ENCODE peak calls at places on chromosomes 7 and 10, in six cellular contexts. G, D, F, T, I and V are unnamed samples.

GRCh38 chr7:137572071-137572784 is 228.7 kb upstream of the PTN start:
- DNase-seq in G (no peak), D (no peak), F (peak), T (no peak), I (no peak), V (no peak)

GRCh38 chr7:117825132-117825531 is 48.1 kb downstream of the CTTNBP2 start:
- DNase-seq in G (no peak), D (no peak), F (peak), T (no peak), I (no peak), V (no peak)

GRCh38 chr7:136654406-136654805 is 214.0 kb upstream of the CHRM2 start:
- DNase-seq in G (no peak), D (no peak), F (peak), T (no peak), I (no peak), V (no peak)

GRCh38 chr10:44437837-44438752 is 53.2 kb upstream of the CXCL12 start:
- DNase-seq in G (no peak), D (no peak), F (no peak), T (no peak), I (no peak), V (no peak)

GRCh38 chr10:119199231-119199992 is 8.0 kb upstream of the GRK5 start:
- DNase-seq in G (peak), D (peak), F (peak), T (peak), I (peak), V (peak)

GRCh38 chr7:7868245-7868899 is 100.2 kb upstream of the GLCCI1 start:
- DNase-seq in G (no peak), D (no peak), F (no peak), T (no peak), I (no peak), V (peak)

GRCh38 chr10:77834943-77835668 is 91.4 kb downstream of the DLG5 start:
- DNase-seq in G (no peak), D (no peak), F (no peak), T (no peak), I (no peak), V (no peak)

GRCh38 chr10:33291053-33291592 is 43.3 kb downstream of the NRP1 start:
- DNase-seq in G (peak), D (no peak), F (peak), T (no peak), I (no peak), V (no peak)

GRCh38 chr7:64793106-64793755 is 997 bp upstream of the ZNF138 start:
- DNase-seq in G (no peak), D (no peak), F (peak), T (no peak), I (no peak), V (no peak)

GRCh38 chr7:157653827-157654207 is 317.0 kb downstream of the DNAJB6 start:
- DNase-seq in G (no peak), D (no peak), F (no peak), T (no peak), I (no peak), V (no peak)

GRCh38 chr10:93390691-93391090 is 91.4 kb downstream of the MYOF start:
- DNase-seq in G (no peak), D (no peak), F (peak), T (no peak), I (no peak), V (no peak)

GRCh38 chr10:7260912-7261700 is 149.7 kb downstream of the SFMBT2 start:
- DNase-seq in G (peak), D (no peak), F (peak), T (no peak), I (no peak), V (no peak)

GRCh38 chr10:91907914-91908357 is 1.4 kb downstream of the FGFBP3 start:
- DNase-seq in G (no peak), D (no peak), F (peak), T (no peak), I (no peak), V (no peak)

GRCh38 chr10:79938728-79939380 is 10.1 kb downstream of the SFTPD start:
- DNase-seq in G (no peak), D (no peak), F (no peak), T (no peak), I (peak), V (peak)

GRCh38 chr10:63986536-63986935 is 465.3 kb downstream of the REEP3 start:
- DNase-seq in G (no peak), D (no peak), F (no peak), T (no peak), I (no peak), V (no peak)

GRCh38 chr10:49571419-49571818 is 32.5 kb upstream of the ERCC6 start:
- DNase-seq in G (no peak), D (no peak), F (peak), T (no peak), I (peak), V (no peak)

GRCh38 chr10:24571870-24572450 is 151.7 kb downstream of the ARHGAP21 start:
- DNase-seq in G (no peak), D (no peak), F (no peak), T (no peak), I (no peak), V (no peak)

GRCh38 chr7:45923290-45923689 is 2.2 kb upstream of the IGFBP3 start:
- DNase-seq in G (peak), D (peak), F (peak), T (no peak), I (peak), V (peak)

GRCh38 chr10:8049151-8049873 is 5.2 kb upstream of the GATA3 start:
- DNase-seq in G (no peak), D (no peak), F (no peak), T (no peak), I (no peak), V (no peak)

GRCh38 chr10:89915021-89915420 is 213.6 kb downstream of the KIF20B start:
- DNase-seq in G (no peak), D (no peak), F (peak), T (no peak), I (no peak), V (no peak)

GRCh38 chr10:122551450-122551849 is 9.1 kb upstream of the DMBT1 start:
- DNase-seq in G (no peak), D (peak), F (no peak), T (no peak), I (peak), V (peak)

GRCh38 chr7:135321556-135321955 is 87.9 kb downstream of the STRA8 start:
- DNase-seq in G (peak), D (no peak), F (peak), T (no peak), I (no peak), V (no peak)

GRCh38 chr7:107398161-107398560 is 71.7 kb upstream of the GPR22 start:
- DNase-seq in G (no peak), D (no peak), F (no peak), T (no peak), I (no peak), V (no peak)

GRCh38 chr10:112738586-112739218 is 211.3 kb upstream of the TCF7L2 start:
- DNase-seq in G (no peak), D (no peak), F (peak), T (no peak), I (no peak), V (no peak)

GRCh38 chr7:90530263-90530662 is 60.8 kb downstream of the PTTG1IP2 start:
- DNase-seq in G (peak), D (no peak), F (peak), T (no peak), I (no peak), V (no peak)

GRCh38 chr7:153091477-153091876 is 331.9 kb downstream of the ACTR3B start:
- DNase-seq in G (no peak), D (no peak), F (no peak), T (no peak), I (no peak), V (no peak)

GRCh38 chr10:73044378-73045285 is 52.0 kb downstream of the P4HA1 start:
- DNase-seq in G (peak), D (no peak), F (peak), T (no peak), I (no peak), V (no peak)

GRCh38 chr10:100025528-100026070 is 15.9 kb upstream of the DNMBP start:
- DNase-seq in G (no peak), D (no peak), F (no peak), T (no peak), I (no peak), V (no peak)

GRCh38 chr7:152435384-152436278 is at the start of gene KMT2C:
- DNase-seq in G (peak), D (peak), F (peak), T (no peak), I (peak), V (peak)

GRCh38 chr7:95396136-95397032 is at the start of gene PON3:
- DNase-seq in G (peak), D (peak), F (no peak), T (peak), I (no peak), V (peak)
- TF ChIP-seq CTCF in G (no peak), D (no peak), F (no peak), T (peak), I (no peak), V (peak)

GRCh38 chr7:16422917-16423316 is 1.6 kb upstream of the CRPPA start:
- DNase-seq in G (no peak), D (no peak), F (no peak), T (no peak), I (no peak), V (no peak)

GRCh38 chr7:16420329-16420648 is 1.0 kb downstream of the CRPPA start:
- DNase-seq in G (no peak), D (no peak), F (no peak), T (no peak), I (no peak), V (no peak)

GRCh38 chr7:16422100-16422430 is 727 bp upstream of the CRPPA start:
- DNase-seq in G (no peak), D (no peak), F (peak), T (no peak), I (no peak), V (no peak)

GRCh38 chr7:16420649-16421332 is 547 bp downstream of the CRPPA start:
- DNase-seq in G (peak), D (peak), F (peak), T (peak), I (peak), V (peak)

DNA sequence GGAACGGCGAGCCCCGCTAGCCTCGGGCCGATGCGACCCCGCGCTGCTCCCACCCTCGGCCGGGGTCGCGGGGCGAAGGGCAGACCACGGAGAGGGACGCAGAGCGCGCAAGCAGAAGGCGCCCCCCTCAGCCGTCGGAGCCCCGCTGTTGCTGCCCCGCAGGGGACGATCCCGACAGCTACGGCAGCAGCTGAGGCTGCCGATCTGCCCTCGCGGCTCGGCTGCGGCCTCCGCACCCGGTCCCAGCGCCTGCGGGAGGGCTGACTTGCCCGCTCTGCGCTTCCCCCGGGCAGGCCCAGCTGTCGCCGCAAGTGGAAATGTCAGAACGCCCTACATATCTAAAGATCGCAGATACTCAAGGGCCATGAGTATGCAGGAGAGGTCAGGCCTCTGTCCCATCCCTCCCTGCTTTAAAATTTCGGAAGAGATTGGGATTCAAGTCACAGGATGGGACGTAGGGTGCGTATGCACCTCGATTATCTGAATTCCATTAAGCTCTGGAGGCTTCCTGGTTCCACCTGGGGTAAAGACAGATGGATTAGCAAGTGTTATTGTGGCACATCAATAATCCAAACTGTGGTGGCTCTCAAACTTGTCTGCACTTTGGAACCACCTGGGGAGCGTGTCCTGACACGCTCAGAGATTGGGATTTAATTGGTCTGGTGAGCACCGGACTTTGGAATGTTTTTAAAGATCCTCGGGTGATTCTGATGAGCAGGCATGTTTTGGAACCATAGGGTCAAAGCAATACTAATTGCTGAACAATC is at the start of gene CRPPA:
- DNase-seq in G (peak), D (peak), F (peak), T (no peak), I (no peak), V (peak)
- TF ChIP-seq CTCF in G (no peak), D (no peak), F (no peak), T (no peak), I (no peak), V (no peak)

GRCh38 chr7:101870361-101871062 is 53.1 kb downstream of the CUX1 start:
- DNase-seq in G (peak), D (no peak), F (peak), T (peak), I (no peak), V (no peak)

GRCh38 chr7:101868191-101868950 is 50.9 kb downstream of the CUX1 start:
- DNase-seq in G (no peak), D (no peak), F (no peak), T (no peak), I (no peak), V (no peak)

GRCh38 chr7:101869026-101869900 is 51.8 kb downstream of the CUX1 start:
- DNase-seq in G (no peak), D (no peak), F (no peak), T (no peak), I (no peak), V (no peak)

GRCh38 chr7:101871351-101871750 is 53.9 kb downstream of the CUX1 start:
- DNase-seq in G (no peak), D (no peak), F (no peak), T (no peak), I (no peak), V (no peak)

DNA sequence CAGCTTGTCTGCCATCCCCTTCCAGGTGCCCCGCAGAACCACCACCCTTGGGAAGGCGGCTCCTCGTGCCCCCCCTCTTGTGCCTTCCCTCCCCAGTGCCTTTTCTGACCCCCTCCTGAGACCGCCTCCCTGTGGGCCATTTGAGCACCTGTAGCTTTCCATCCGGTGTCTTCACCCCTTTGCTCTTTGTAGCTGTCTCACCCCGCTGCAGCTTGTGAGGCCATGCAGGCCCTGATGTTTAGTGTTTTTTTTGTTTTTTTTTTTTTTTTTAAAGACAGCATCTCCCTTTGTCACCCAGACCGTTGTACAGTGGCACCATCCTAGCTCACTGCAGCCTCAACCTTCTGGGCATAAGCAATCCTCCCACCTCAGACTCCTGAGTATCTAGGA is 52.5 kb downstream of the CUX1 start:
- DNase-seq in G (no peak), D (no peak), F (no peak), T (no peak), I (no peak), V (no peak)
- TF ChIP-seq CTCF in G (no peak), D (no peak), F (no peak), T (no peak), I (no peak), V (no peak)

DNA sequence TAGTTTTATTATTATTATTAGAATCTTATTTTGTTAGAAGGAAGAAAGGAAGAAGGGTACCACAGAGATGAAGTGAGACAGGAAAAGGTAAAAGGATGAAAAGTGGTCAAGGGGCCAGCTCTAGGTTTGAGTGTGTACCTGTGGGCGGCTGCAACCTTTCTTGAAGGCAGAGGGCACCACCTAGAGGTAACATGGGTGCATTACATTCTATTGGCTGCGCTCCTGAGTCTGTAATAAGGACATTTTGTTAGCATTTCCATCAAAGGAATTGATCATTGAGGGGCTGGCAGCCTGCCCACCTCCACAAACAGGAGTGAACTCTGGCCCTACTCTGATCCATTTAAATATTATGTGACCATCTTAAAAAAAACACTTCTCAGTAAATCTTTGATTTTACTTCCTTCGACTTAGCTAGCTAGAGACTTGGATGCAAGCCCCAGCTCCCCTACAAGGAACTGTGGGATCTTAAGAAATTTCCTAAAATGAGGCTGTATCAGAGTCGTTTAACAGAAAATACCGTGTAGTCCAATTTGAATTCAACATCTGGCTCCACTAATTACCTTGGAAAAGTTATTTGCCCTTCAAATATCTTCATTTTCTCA is 610.4 kb downstream of the IPMK start:
- DNase-seq in G (peak), D (no peak), F (peak), T (peak), I (peak), V (peak)
- TF ChIP-seq CTCF in G (peak), D (peak), F (peak), T (no peak), I (peak), V (peak)

DNA sequence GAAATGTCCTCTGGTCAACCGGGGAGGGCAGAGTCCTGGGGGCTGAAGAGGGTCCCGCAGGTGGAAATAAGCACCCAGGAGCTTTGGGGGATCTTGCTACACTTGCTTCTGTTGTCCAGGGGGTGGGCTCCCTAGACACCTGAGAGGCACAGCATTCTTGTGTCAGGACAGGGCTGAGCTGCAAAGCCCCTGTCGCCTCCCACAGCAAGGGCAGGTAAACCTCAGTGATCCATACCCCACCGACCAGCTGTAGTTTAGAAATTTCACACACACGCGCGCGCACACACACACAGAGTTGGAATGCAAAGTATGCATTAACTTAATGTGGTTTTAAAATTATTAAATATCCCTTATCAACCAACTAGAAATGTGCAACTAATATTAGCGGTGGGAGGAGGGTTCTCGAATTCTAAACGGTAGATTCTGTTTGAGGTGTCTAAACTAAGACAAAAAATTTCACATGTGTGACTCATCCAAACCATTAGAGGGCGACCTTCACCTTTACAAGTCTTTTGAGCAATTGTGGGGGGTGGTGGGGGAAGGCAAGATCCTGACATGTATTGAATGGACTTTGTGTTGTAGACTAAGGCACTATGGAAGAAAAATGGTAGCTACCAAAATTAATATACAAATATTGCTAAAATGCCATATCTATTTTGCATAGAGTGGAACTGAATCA is 34.3 kb upstream of the PTF1A start:
- DNase-seq in G (peak), D (no peak), F (peak), T (peak), I (peak), V (peak)
- TF ChIP-seq CTCF in G (no peak), D (no peak), F (no peak), T (no peak), I (peak), V (peak)